ENCODE peak calls at places on chromosomes 11 and 22, in six cellular contexts. Q, V, X, E, A and K are unnamed samples.

GRCh38 chr22:23289130-23289503 is 108.8 kb downstream of the BCR start:
- DNase-seq in A (no peak), X (no peak), V (no peak), Q (peak), E (no peak), K (no peak)

GRCh38 chr22:38201371-38201717 is 450 bp upstream of the MAFF start:
- DNase-seq in V (no peak), Q (no peak), X (no peak), A (no peak), E (no peak), K (no peak)

GRCh38 chr11:62555464-62556092 is 9.0 kb upstream of the AHNAK start:
- DNase-seq in X (no peak), Q (no peak), A (no peak), E (peak), V (peak), K (no peak)

GRCh38 chr11:32006799-32007388 is 84.0 kb upstream of the RCN1 start:
- DNase-seq in E (peak), A (peak), X (peak), Q (no peak), V (peak), K (no peak)

GRCh38 chr11:1916132-1916985 is 3.1 kb upstream of the TNNT3 start:
- DNase-seq in V (no peak), Q (peak), X (no peak), A (no peak), E (no peak), K (no peak)

GRCh38 chr11:130020323-130020722 is 17.7 kb upstream of the PRDM10 start:
- DNase-seq in E (peak), A (no peak), V (no peak), Q (no peak), X (no peak), K (no peak)

GRCh38 chr11:117189191-117189940 is 9.8 kb upstream of the TAGLN start:
- DNase-seq in Q (peak), A (no peak), V (no peak), X (no peak), E (no peak), K (no peak)

GRCh38 chr11:117877120-117877784 is 794 bp upstream of the FXYD6 start:
- DNase-seq in E (no peak), A (no peak), V (no peak), Q (peak), X (no peak), K (no peak)

GRCh38 chr22:39219071-39220050 is 25.4 kb downstream of the PDGFB start:
- DNase-seq in X (no peak), A (no peak), Q (no peak), V (no peak), E (no peak), K (no peak)

GRCh38 chr11:75668508-75669297 is at the start of gene MAP6:
- DNase-seq in X (peak), A (no peak), E (peak), Q (peak), V (peak), K (peak)

GRCh38 chr11:27443746-27444465 is 28.7 kb downstream of the LGR4 start:
- DNase-seq in E (no peak), Q (no peak), X (peak), A (no peak), V (no peak), K (peak)

GRCh38 chr22:47818496-47818895 is 1056.0 kb downstream of the TBC1D22A start:
- DNase-seq in Q (no peak), E (no peak), X (no peak), A (no peak), V (no peak), K (no peak)

GRCh38 chr11:8098361-8098760 is 17.4 kb downstream of the TUB start:
- DNase-seq in E (peak), X (no peak), A (no peak), Q (no peak), V (no peak), K (no peak)

GRCh38 chr11:131370090-131370751 is at the start of gene NTM:
- DNase-seq in E (peak), X (peak), Q (no peak), A (peak), V (no peak), K (peak)

GRCh38 chr11:23932485-23932898 is 564.4 kb upstream of the LUZP2 start:
- DNase-seq in A (no peak), Q (no peak), X (no peak), E (peak), V (no peak), K (no peak)

GRCh38 chr11:45083544-45084087 is 62.8 kb upstream of the PRDM11 start:
- DNase-seq in A (no peak), Q (no peak), X (no peak), V (no peak), E (no peak), K (no peak)